ENCODE peak calls at places on chromosomes 7 and 10, in eight cellular contexts. X is esophagus muscularis mucosa, S is A549, Q is gastrocnemius medialis, K is suprapubic skin, R is NB4, L is IMR-90, U is upper lobe of left lung. W is an unnamed sample.

GRCh38 chr10:62451606-62451965 is 77.4 kb downstream of the ZNF365 start:
- DNase-seq in X (no peak), S (no peak), Q (no peak), K (no peak), R (no peak), L (no peak), U (no peak), W (no peak)

GRCh38 chr7:140698477-140698876 is 2.0 kb downstream of the NDUFB2 start:
- DNase-seq in X (no peak), S (no peak), Q (no peak), K (peak), R (no peak), L (no peak), U (no peak), W (no peak)

GRCh38 chr10:509361-510102 is 179.9 kb downstream of the DIP2C start:
- DNase-seq in X (no peak), S (no peak), Q (no peak), K (no peak), R (no peak), L (no peak), U (no peak), W (no peak)

GRCh38 chr10:74882831-74883230 is 56.4 kb downstream of the KAT6B start:
- DNase-seq in X (no peak), S (no peak), Q (no peak), K (no peak), R (no peak), L (peak), U (no peak), W (no peak)

GRCh38 chr7:780056-780455 is 52.2 kb upstream of the SUN1 start:
- DNase-seq in X (no peak), S (no peak), Q (no peak), K (no peak), R (no peak), L (no peak), U (no peak), W (no peak)

GRCh38 chr10:133011883-133012282 is 69.5 kb upstream of the CFAP46 start:
- DNase-seq in X (no peak), S (no peak), Q (no peak), K (no peak), R (no peak), L (no peak), U (no peak), W (no peak)

GRCh38 chr7:100825760-100826545 is 1.4 kb downstream of the EPHB4 start:
- DNase-seq in X (no peak), S (peak), Q (no peak), K (no peak), R (peak), L (peak), U (no peak), W (no peak)

GRCh38 chr7:80312139-80312661 is 177.6 kb downstream of the GNAI1 start:
- DNase-seq in X (no peak), S (peak), Q (no peak), K (no peak), R (no peak), L (peak), U (no peak), W (no peak)

GRCh38 chr7:116521046-116521664 is 3.7 kb upstream of the CAV1 start:
- DNase-seq in X (peak), S (no peak), Q (no peak), K (no peak), R (no peak), L (peak), U (no peak), W (no peak)

GRCh38 chr7:45402480-45403218 is 171.5 kb upstream of the ADCY1 start:
- DNase-seq in X (no peak), S (no peak), Q (no peak), K (no peak), R (peak), L (peak), U (no peak), W (no peak)

GRCh38 chr10:14353291-14353913 is 22.7 kb upstream of the FRMD4A start:
- DNase-seq in X (peak), S (no peak), Q (no peak), K (no peak), R (no peak), L (no peak), U (no peak), W (no peak)

GRCh38 chr10:1610986-1611770 is 126.1 kb downstream of the ADARB2 start:
- DNase-seq in X (no peak), S (no peak), Q (no peak), K (no peak), R (no peak), L (no peak), U (no peak), W (no peak)

GRCh38 chr7:127675716-127676115 is 23.7 kb downstream of the SND1 start:
- DNase-seq in X (no peak), S (no peak), Q (no peak), K (no peak), R (no peak), L (no peak), U (no peak), W (no peak)

GRCh38 chr10:125263551-125263950 is 103.2 kb upstream of the CTBP2 start:
- DNase-seq in X (no peak), S (peak), Q (no peak), K (no peak), R (no peak), L (peak), U (no peak), W (no peak)

GRCh38 chr7:28020302-28020940 is 160.2 kb downstream of the JAZF1 start:
- DNase-seq in X (no peak), S (peak), Q (peak), K (peak), R (peak), L (peak), U (peak), W (no peak)

GRCh38 chr7:16114633-16115032 is 306.7 kb downstream of the CRPPA start:
- DNase-seq in X (no peak), S (peak), Q (no peak), K (no peak), R (peak), L (peak), U (no peak), W (no peak)

GRCh38 chr10:79192677-79193003 is 123.9 kb downstream of the ZMIZ1 start:
- DNase-seq in X (no peak), S (no peak), Q (no peak), K (no peak), R (no peak), L (peak), U (no peak), W (no peak)

GRCh38 chr7:21768279-21768678 is 177.4 kb downstream of the CDCA7L start:
- DNase-seq in X (no peak), S (no peak), Q (no peak), K (no peak), R (no peak), L (no peak), U (no peak), W (no peak)

GRCh38 chr10:23396695-23397094 is 42.2 kb upstream of the OTUD1 start:
- DNase-seq in X (no peak), S (no peak), Q (no peak), K (no peak), R (no peak), L (no peak), U (no peak), W (no peak)

GRCh38 chr7:4189151-4189570 is 492.9 kb upstream of the FOXK1 start:
- DNase-seq in X (no peak), S (no peak), Q (peak), K (peak), R (no peak), L (peak), U (peak), W (no peak)

GRCh38 chr10:20978617-20979016 is 81.5 kb upstream of the NEBL start:
- DNase-seq in X (no peak), S (no peak), Q (no peak), K (no peak), R (no peak), L (no peak), U (no peak), W (no peak)

GRCh38 chr7:106099539-106099938 is 12.6 kb downstream of the SYPL1 start:
- DNase-seq in X (no peak), S (no peak), Q (no peak), K (no peak), R (no peak), L (no peak), U (no peak), W (no peak)

GRCh38 chr10:95906675-95907453 is 911 bp upstream of the CC2D2B start:
- DNase-seq in X (no peak), S (peak), Q (peak), K (peak), R (peak), L (peak), U (peak), W (no peak)

GRCh38 chr10:102645388-102645740 is 1.1 kb downstream of the TRIM8 start:
- DNase-seq in X (no peak), S (peak), Q (peak), K (peak), R (peak), L (peak), U (peak), W (no peak)

GRCh38 chr10:95242581-95243317 is 48.1 kb downstream of the PDLIM1 start:
- DNase-seq in X (peak), S (peak), Q (no peak), K (no peak), R (peak), L (peak), U (peak), W (no peak)

GRCh38 chr10:99339077-99339476 is 9.9 kb downstream of the CNNM1 start:
- DNase-seq in X (no peak), S (peak), Q (no peak), K (no peak), R (no peak), L (peak), U (no peak), W (no peak)

GRCh38 chr7:142594078-142594477 is 155.2 kb upstream of the PRSS1 start:
- DNase-seq in X (no peak), S (no peak), Q (no peak), K (no peak), R (no peak), L (no peak), U (no peak), W (no peak)

GRCh38 chr10:11684717-11685645 is 57.2 kb upstream of the ECHDC3 start:
- DNase-seq in X (no peak), S (peak), Q (no peak), K (peak), R (peak), L (peak), U (peak), W (no peak)

GRCh38 chr10:88991900-88992237 is 1.3 kb downstream of the FAS start:
- DNase-seq in X (no peak), S (no peak), Q (no peak), K (no peak), R (peak), L (no peak), U (no peak), W (no peak)

GRCh38 chr10:88989824-88990527 is 622 bp upstream of the FAS start:
- DNase-seq in X (no peak), S (no peak), Q (peak), K (no peak), R (peak), L (peak), U (no peak), W (no peak)

GRCh38 chr10:88989423-88989822 is 1.2 kb upstream of the FAS start:
- DNase-seq in X (no peak), S (no peak), Q (no peak), K (no peak), R (no peak), L (no peak), U (no peak), W (no peak)

GRCh38 chr10:88991161-88991899 is 732 bp downstream of the FAS start:
- DNase-seq in X (no peak), S (peak), Q (peak), K (peak), R (peak), L (peak), U (peak), W (no peak)

GRCh38 chr10:88990528-88991160 is at the start of gene FAS:
- DNase-seq in X (peak), S (peak), Q (peak), K (peak), R (peak), L (peak), U (peak), W (no peak)
- TF ChIP-seq POLR2A in X (peak), S (peak), Q (peak), K (peak), R (peak), L (no peak), U (peak), W (no peak)

GRCh38 chr7:149354119-149354518 is 92.1 kb downstream of the ZNF783 start:
- DNase-seq in X (no peak), S (no peak), Q (no peak), K (no peak), R (no peak), L (no peak), U (no peak), W (no peak)

GRCh38 chr7:149355390-149356048 is 93.5 kb downstream of the ZNF783 start:
- DNase-seq in X (no peak), S (peak), Q (no peak), K (no peak), R (peak), L (no peak), U (no peak), W (no peak)
- TF ChIP-seq CTCF in X (no peak), S (peak), Q (no peak), K (no peak), R (no peak), L (no peak), U (no peak), W (no peak)

DNA sequence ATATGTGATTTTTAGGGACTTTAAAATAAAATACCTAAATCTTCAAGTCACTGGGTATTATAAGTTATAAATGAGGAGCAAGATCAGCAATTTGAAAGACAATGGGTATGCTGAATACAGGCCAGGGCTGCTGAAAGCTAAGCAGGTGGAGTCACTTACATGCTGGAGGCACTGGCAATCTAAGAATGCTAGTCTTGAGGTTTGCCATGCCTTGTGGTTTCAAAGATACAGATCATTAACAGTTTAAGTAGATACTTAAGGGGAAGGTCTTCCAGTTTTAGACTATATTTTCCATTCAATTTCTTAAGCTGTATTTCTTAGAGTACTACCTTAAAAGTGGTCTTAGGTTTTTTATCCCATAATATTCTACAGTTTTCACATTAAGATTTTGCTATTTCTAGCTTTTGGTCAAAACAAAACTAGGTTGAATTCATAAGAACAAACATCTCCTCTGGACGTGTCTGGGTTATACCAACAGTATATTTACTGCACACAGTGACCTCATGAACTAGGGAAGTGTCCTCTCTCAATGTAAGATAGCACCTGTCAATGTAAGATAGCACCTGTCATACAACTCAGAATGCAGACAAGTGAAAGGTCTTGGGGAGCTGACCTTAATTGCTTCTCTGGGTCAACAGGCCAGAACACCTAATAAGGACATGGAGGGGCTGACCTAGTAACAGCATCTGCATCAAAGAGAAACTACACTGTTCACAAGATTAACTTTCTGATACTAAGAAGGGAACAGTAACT is 2.0 kb downstream of the SRI start:
- DNase-seq in X (no peak), S (no peak), Q (no peak), K (no peak), R (peak), L (no peak), U (no peak), W (no peak)
- TF ChIP-seq POLR2A in X (no peak), S (no peak), Q (no peak), K (no peak), R (no peak), L (no peak), U (no peak), W (no peak)

DNA sequence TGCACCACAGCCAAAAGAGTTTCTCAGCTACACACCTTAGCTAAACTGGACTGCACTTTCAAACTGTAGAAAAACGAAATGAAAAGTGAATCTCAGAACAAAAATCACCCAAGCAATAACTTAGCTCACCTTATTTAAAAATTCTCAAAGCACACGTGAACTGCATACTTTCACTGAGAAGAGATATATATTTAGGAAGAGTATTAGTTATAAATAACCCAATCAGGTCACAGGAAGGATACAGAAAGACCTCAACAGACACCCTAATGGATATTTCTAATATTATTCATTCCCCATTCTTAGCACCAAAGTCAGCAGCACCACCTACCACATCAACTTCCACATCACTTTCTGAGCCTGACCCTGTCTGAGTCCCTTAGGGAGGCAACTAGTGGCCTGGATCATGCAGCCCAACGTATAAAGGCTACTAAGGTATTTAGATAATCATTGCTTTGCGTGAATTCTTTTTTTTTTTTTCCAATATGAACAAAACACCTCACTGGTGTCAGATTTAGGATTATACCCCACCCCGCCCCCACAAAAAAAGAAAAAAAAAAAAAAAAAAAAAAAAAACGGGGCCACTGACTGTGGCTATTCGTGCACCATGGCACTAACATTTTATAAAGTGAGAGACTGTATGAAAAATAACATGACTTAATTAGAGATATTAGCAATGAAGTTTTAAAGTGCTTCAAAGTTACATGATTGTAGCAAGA is 2.6 kb downstream of the ABI1 start:
- DNase-seq in X (no peak), S (no peak), Q (no peak), K (no peak), R (peak), L (peak), U (no peak), W (no peak)
- TF ChIP-seq CTCF in X (no peak), S (no peak), Q (no peak), K (no peak), R (no peak), L (no peak), U (no peak), W (no peak)

GRCh38 chr10:119270893-119271361 is 63.6 kb downstream of the GRK5 start:
- DNase-seq in X (no peak), S (peak), Q (no peak), K (no peak), R (peak), L (peak), U (peak), W (no peak)
- TF ChIP-seq POLR2A in X (no peak), S (no peak), Q (peak), K (no peak), R (peak), L (peak), U (peak), W (no peak)

GRCh38 chr7:92417913-92418312 is 29.4 kb upstream of the GATAD1 start:
- DNase-seq in X (no peak), S (no peak), Q (no peak), K (no peak), R (peak), L (no peak), U (no peak), W (no peak)
- TF ChIP-seq CTCF in X (no peak), S (no peak), Q (no peak), K (no peak), R (no peak), L (no peak), U (no peak), W (no peak)

DNA sequence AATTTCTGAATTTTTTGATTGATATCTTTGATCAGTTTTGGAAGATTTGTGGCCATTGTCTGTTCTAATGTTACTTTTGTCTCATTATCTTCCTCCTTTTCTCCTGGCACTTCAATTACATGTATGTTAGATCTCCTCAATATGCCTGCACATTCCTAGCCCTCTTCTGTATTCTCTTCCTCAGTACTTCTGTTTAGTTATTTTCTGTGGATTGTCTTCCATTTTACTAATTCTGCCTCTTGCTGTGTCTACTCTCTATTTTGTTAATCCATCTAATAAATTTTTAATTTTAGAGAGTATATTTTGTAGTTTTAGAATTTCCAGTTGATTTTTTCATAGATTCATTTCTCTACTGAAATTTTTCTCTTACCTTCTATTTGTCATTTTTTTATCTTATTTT is 137.1 kb downstream of the INSYN2A start:
- DNase-seq in X (no peak), S (no peak), Q (no peak), K (no peak), R (no peak), L (no peak), U (no peak), W (no peak)
- TF ChIP-seq POLR2A in X (no peak), S (no peak), Q (no peak), K (no peak), R (no peak), L (no peak), U (no peak), W (no peak)

DNA sequence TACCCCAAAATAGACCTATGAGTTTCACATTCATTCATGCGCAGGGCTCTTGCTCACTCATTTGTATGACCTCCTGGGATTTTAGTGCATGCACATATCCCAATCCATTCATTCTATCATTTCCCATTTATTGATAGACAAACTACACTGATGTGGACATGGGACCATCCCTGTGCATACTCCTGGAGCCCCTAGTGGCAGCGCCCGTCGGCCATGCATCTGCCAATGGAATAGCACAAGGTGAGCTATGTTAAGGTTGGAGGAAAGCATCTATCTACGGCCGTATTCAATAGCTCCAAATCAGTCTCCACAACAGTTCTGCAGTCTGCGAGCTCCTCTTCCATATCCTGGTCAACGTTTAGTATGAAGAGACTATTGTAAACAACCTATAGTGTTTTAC is 31.7 kb upstream of the FIGNL1 start:
- DNase-seq in X (peak), S (no peak), Q (no peak), K (no peak), R (no peak), L (no peak), U (no peak), W (no peak)
- TF ChIP-seq CTCF in X (no peak), S (no peak), Q (no peak), K (no peak), R (peak), L (no peak), U (no peak), W (no peak)

GRCh38 chr10:56351909-56352630 is 9.0 kb downstream of the ZWINT start:
- DNase-seq in X (no peak), S (no peak), Q (no peak), K (no peak), R (no peak), L (no peak), U (no peak), W (no peak)
- TF ChIP-seq POLR2A in X (no peak), S (no peak), Q (no peak), K (no peak), R (no peak), L (no peak), U (no peak), W (no peak)

DNA sequence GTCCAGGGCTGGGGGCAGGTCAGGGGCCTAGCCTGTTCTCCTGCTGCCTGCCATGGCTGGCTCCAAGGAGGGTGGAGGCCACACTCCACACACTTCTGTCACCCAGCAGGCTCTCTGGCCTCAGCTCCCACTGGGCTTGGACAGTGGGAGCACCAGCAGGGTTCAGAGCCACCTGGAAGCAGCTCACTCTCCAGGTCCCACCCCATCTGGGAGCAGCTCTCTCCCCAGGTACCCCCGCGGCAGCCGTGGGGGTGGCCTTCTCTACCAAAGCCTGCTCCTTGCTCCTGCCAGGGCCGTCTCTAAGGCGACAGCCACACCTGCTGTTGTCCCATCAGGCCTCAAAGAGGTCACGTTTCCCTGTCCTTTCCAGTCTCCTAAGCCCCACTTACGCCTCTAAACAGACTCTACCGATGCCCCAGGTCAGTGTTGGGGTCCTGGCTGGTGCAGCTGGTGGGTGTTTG is 142.5 kb upstream of the RET start:
- DNase-seq in X (peak), S (no peak), Q (no peak), K (peak), R (no peak), L (no peak), U (no peak), W (no peak)
- TF ChIP-seq CTCF in X (no peak), S (no peak), Q (no peak), K (no peak), R (no peak), L (no peak), U (no peak), W (no peak)

W was measured in vagina.